ENCODE peak calls at places on chromosomes 3 and 15, in ten cellular contexts. One of them, this sample, is unnamed.

GRCh38 chr3:197501879-197502620 is 53.7 kb downstream of the BDH1 start:
- DNase-seq in choroid plexus epithelial cell: peak
- DNase-seq in bronchial epithelial cell: peak
- DNase-seq in RPMI7951: peak
- DNase-seq in myocyte: peak
- DNase-seq in stimulated activated CD8-positive, alpha-beta memory T cell treated with anti-CD3 and anti-CD28 coated beads, Interleukin-7, amount 100 ng/mL, for 4 hours: no peak
- DNase-seq in AG09319: no peak
- DNase-seq in neural progenitor cell: peak
- DNase-seq in keratinocyte: no peak
- DNase-seq in GM03348: peak
- DNase-seq in this sample: peak

GRCh38 chr15:80072285-80072684 is 12.8 kb downstream of the ZFAND6 start:
- DNase-seq in choroid plexus epithelial cell: peak
- DNase-seq in bronchial epithelial cell: peak
- DNase-seq in RPMI7951: peak
- DNase-seq in myocyte: peak
- DNase-seq in stimulated activated CD8-positive, alpha-beta memory T cell treated with anti-CD3 and anti-CD28 coated beads, Interleukin-7, amount 100 ng/mL, for 4 hours: no peak
- DNase-seq in AG09319: peak
- DNase-seq in neural progenitor cell: peak
- DNase-seq in keratinocyte: peak
- DNase-seq in GM03348: peak
- DNase-seq in this sample: peak

GRCh38 chr3:194276768-194277546 is 74.2 kb downstream of the CPN2 start:
- DNase-seq in choroid plexus epithelial cell: no peak
- DNase-seq in bronchial epithelial cell: peak
- DNase-seq in RPMI7951: peak
- DNase-seq in myocyte: peak
- DNase-seq in stimulated activated CD8-positive, alpha-beta memory T cell treated with anti-CD3 and anti-CD28 coated beads, Interleukin-7, amount 100 ng/mL, for 4 hours: no peak
- DNase-seq in AG09319: no peak
- DNase-seq in neural progenitor cell: no peak
- DNase-seq in keratinocyte: no peak
- DNase-seq in GM03348: peak
- DNase-seq in this sample: no peak

GRCh38 chr15:67037694-67038093 is 27.7 kb upstream of the SMAD3 start:
- DNase-seq in choroid plexus epithelial cell: no peak
- DNase-seq in bronchial epithelial cell: no peak
- DNase-seq in RPMI7951: no peak
- DNase-seq in myocyte: peak
- DNase-seq in stimulated activated CD8-positive, alpha-beta memory T cell treated with anti-CD3 and anti-CD28 coated beads, Interleukin-7, amount 100 ng/mL, for 4 hours: no peak
- DNase-seq in AG09319: no peak
- DNase-seq in neural progenitor cell: no peak
- DNase-seq in keratinocyte: no peak
- DNase-seq in GM03348: no peak
- DNase-seq in this sample: no peak

GRCh38 chr3:187968883-187969580 is 184.9 kb upstream of the LPP start:
- DNase-seq in choroid plexus epithelial cell: peak
- DNase-seq in bronchial epithelial cell: peak
- DNase-seq in RPMI7951: peak
- DNase-seq in myocyte: no peak
- DNase-seq in stimulated activated CD8-positive, alpha-beta memory T cell treated with anti-CD3 and anti-CD28 coated beads, Interleukin-7, amount 100 ng/mL, for 4 hours: no peak
- DNase-seq in AG09319: peak
- DNase-seq in neural progenitor cell: no peak
- DNase-seq in keratinocyte: no peak
- DNase-seq in GM03348: peak
- DNase-seq in this sample: no peak

GRCh38 chr3:85710490-85710889 is 751.7 kb downstream of the CADM2 start:
- DNase-seq in choroid plexus epithelial cell: peak
- DNase-seq in bronchial epithelial cell: peak
- DNase-seq in RPMI7951: no peak
- DNase-seq in myocyte: no peak
- DNase-seq in stimulated activated CD8-positive, alpha-beta memory T cell treated with anti-CD3 and anti-CD28 coated beads, Interleukin-7, amount 100 ng/mL, for 4 hours: no peak
- DNase-seq in AG09319: no peak
- DNase-seq in neural progenitor cell: no peak
- DNase-seq in keratinocyte: no peak
- DNase-seq in GM03348: no peak
- DNase-seq in this sample: no peak

GRCh38 chr3:66633982-66634381 is 133.2 kb upstream of the LRIG1 start:
- DNase-seq in choroid plexus epithelial cell: no peak
- DNase-seq in bronchial epithelial cell: no peak
- DNase-seq in RPMI7951: no peak
- DNase-seq in myocyte: no peak
- DNase-seq in stimulated activated CD8-positive, alpha-beta memory T cell treated with anti-CD3 and anti-CD28 coated beads, Interleukin-7, amount 100 ng/mL, for 4 hours: no peak
- DNase-seq in AG09319: no peak
- DNase-seq in neural progenitor cell: no peak
- DNase-seq in keratinocyte: no peak
- DNase-seq in GM03348: no peak
- DNase-seq in this sample: no peak

GRCh38 chr3:38614091-38614490 is 35.4 kb downstream of the SCN5A start:
- DNase-seq in choroid plexus epithelial cell: no peak
- DNase-seq in bronchial epithelial cell: no peak
- DNase-seq in RPMI7951: no peak
- DNase-seq in myocyte: no peak
- DNase-seq in stimulated activated CD8-positive, alpha-beta memory T cell treated with anti-CD3 and anti-CD28 coated beads, Interleukin-7, amount 100 ng/mL, for 4 hours: no peak
- DNase-seq in AG09319: no peak
- DNase-seq in neural progenitor cell: no peak
- DNase-seq in keratinocyte: no peak
- DNase-seq in GM03348: no peak
- DNase-seq in this sample: no peak

GRCh38 chr15:80152896-80153876 is at the start of gene FAH:
- DNase-seq in choroid plexus epithelial cell: peak
- DNase-seq in bronchial epithelial cell: peak
- DNase-seq in RPMI7951: peak
- DNase-seq in myocyte: peak
- DNase-seq in stimulated activated CD8-positive, alpha-beta memory T cell treated with anti-CD3 and anti-CD28 coated beads, Interleukin-7, amount 100 ng/mL, for 4 hours: peak
- DNase-seq in AG09319: no peak
- DNase-seq in neural progenitor cell: peak
- DNase-seq in keratinocyte: no peak
- DNase-seq in GM03348: peak
- DNase-seq in this sample: peak

GRCh38 chr3:122416966-122417365 is 1.1 kb upstream of the WDR5B start:
- DNase-seq in choroid plexus epithelial cell: peak
- DNase-seq in bronchial epithelial cell: no peak
- DNase-seq in RPMI7951: peak
- DNase-seq in myocyte: peak
- DNase-seq in stimulated activated CD8-positive, alpha-beta memory T cell treated with anti-CD3 and anti-CD28 coated beads, Interleukin-7, amount 100 ng/mL, for 4 hours: no peak
- DNase-seq in AG09319: no peak
- DNase-seq in neural progenitor cell: peak
- DNase-seq in keratinocyte: no peak
- DNase-seq in GM03348: no peak
- DNase-seq in this sample: peak

This sample was measured in mesendoderm.